ENCODE peak calls at places on chromosomes 11 and 22, in four cellular contexts. One of them, this sample, is unnamed.

GRCh38 chr11:131486100-131486499 is 115.7 kb downstream of the NTM start:
- DNase-seq in AG04450: no peak
- DNase-seq in SK-N-SH: no peak
- DNase-seq in cardiac muscle cell: no peak
- DNase-seq in this sample: no peak

GRCh38 chr11:12064136-12064953 is 46.0 kb upstream of the MICAL2 start:
- DNase-seq in AG04450: no peak
- DNase-seq in SK-N-SH: no peak
- DNase-seq in cardiac muscle cell: no peak
- DNase-seq in this sample: no peak

GRCh38 chr11:99803501-99803900 is 782.8 kb downstream of the CNTN5 start:
- DNase-seq in AG04450: no peak
- DNase-seq in SK-N-SH: no peak
- DNase-seq in cardiac muscle cell: no peak
- DNase-seq in this sample: no peak

GRCh38 chr11:93303689-93304088 is 26.9 kb upstream of the DEUP1 start:
- DNase-seq in AG04450: no peak
- DNase-seq in SK-N-SH: no peak
- DNase-seq in cardiac muscle cell: no peak
- DNase-seq in this sample: no peak

GRCh38 chr22:46242023-46242422 is 8.1 kb downstream of the CDPF1 start:
- DNase-seq in AG04450: no peak
- DNase-seq in SK-N-SH: peak
- DNase-seq in cardiac muscle cell: no peak
- DNase-seq in this sample: no peak

GRCh38 chr11:19766206-19766605 is 53.6 kb downstream of the NAV2 start:
- DNase-seq in AG04450: no peak
- DNase-seq in SK-N-SH: no peak
- DNase-seq in cardiac muscle cell: peak
- DNase-seq in this sample: no peak

GRCh38 chr11:9922806-9923205 is 258.9 kb downstream of the SWAP70 start:
- DNase-seq in AG04450: no peak
- DNase-seq in SK-N-SH: no peak
- DNase-seq in cardiac muscle cell: peak
- DNase-seq in this sample: no peak

GRCh38 chr11:17695454-17696441 is 23.6 kb upstream of the MYOD1 start:
- DNase-seq in AG04450: no peak
- DNase-seq in SK-N-SH: peak
- DNase-seq in cardiac muscle cell: no peak
- DNase-seq in this sample: no peak

GRCh38 chr11:89477175-89477574 is 14.0 kb downstream of the NOX4 start:
- DNase-seq in AG04450: no peak
- DNase-seq in SK-N-SH: no peak
- DNase-seq in cardiac muscle cell: no peak
- DNase-seq in this sample: peak

GRCh38 chr22:28514314-28514713 is 165.3 kb downstream of the TTC28 start:
- DNase-seq in AG04450: no peak
- DNase-seq in SK-N-SH: no peak
- DNase-seq in cardiac muscle cell: no peak
- DNase-seq in this sample: no peak

GRCh38 chr22:28203286-28203685 is 284.2 kb upstream of the PITPNB start:
- DNase-seq in AG04450: no peak
- DNase-seq in SK-N-SH: no peak
- DNase-seq in cardiac muscle cell: no peak
- DNase-seq in this sample: no peak

GRCh38 chr11:132064987-132065620 is 694.7 kb downstream of the NTM start:
- DNase-seq in AG04450: peak
- DNase-seq in SK-N-SH: no peak
- DNase-seq in cardiac muscle cell: no peak
- DNase-seq in this sample: no peak

GRCh38 chr11:93645938-93646337 is 15.5 kb upstream of the CEP295 start:
- DNase-seq in AG04450: no peak
- DNase-seq in SK-N-SH: no peak
- DNase-seq in cardiac muscle cell: no peak
- DNase-seq in this sample: no peak

GRCh38 chr11:32396991-32397390 is 38.3 kb downstream of the WT1 start:
- DNase-seq in AG04450: no peak
- DNase-seq in SK-N-SH: no peak
- DNase-seq in cardiac muscle cell: no peak
- DNase-seq in this sample: no peak

GRCh38 chr11:9039194-9039593 is 35.4 kb upstream of the NRIP3 start:
- DNase-seq in AG04450: no peak
- DNase-seq in SK-N-SH: no peak
- DNase-seq in cardiac muscle cell: no peak
- DNase-seq in this sample: no peak

GRCh38 chr22:46536559-46537220 is 730 bp downstream of the CELSR1 start:
- DNase-seq in AG04450: no peak
- DNase-seq in SK-N-SH: peak
- DNase-seq in cardiac muscle cell: peak
- DNase-seq in this sample: no peak

GRCh38 chr11:441418-442274 is at the start of gene ANO9:
- DNase-seq in AG04450: no peak
- DNase-seq in SK-N-SH: peak
- DNase-seq in cardiac muscle cell: peak
- DNase-seq in this sample: no peak

GRCh38 chr11:35491231-35491871 is 34.1 kb downstream of the PAMR1 start:
- DNase-seq in AG04450: peak
- DNase-seq in SK-N-SH: no peak
- DNase-seq in cardiac muscle cell: no peak
- DNase-seq in this sample: no peak

GRCh38 chr22:29621761-29622526 is 18.5 kb downstream of the NF2 start:
- DNase-seq in AG04450: peak
- DNase-seq in SK-N-SH: no peak
- DNase-seq in cardiac muscle cell: no peak
- DNase-seq in this sample: peak

GRCh38 chr22:39183991-39184585 is 31.6 kb upstream of the CBX7 start:
- DNase-seq in AG04450: no peak
- DNase-seq in SK-N-SH: no peak
- DNase-seq in cardiac muscle cell: peak
- DNase-seq in this sample: no peak

GRCh38 chr22:40560551-40560950 is 76.0 kb downstream of the MRTFA start:
- DNase-seq in AG04450: peak
- DNase-seq in SK-N-SH: no peak
- DNase-seq in cardiac muscle cell: no peak
- DNase-seq in this sample: no peak

GRCh38 chr22:46622081-46622521 is 1.9 kb downstream of the GRAMD4 start:
- DNase-seq in AG04450: no peak
- DNase-seq in SK-N-SH: peak
- DNase-seq in cardiac muscle cell: no peak
- DNase-seq in this sample: no peak

GRCh38 chr22:28013611-28014010 is 94.6 kb upstream of the PITPNB start:
- DNase-seq in AG04450: no peak
- DNase-seq in SK-N-SH: no peak
- DNase-seq in cardiac muscle cell: no peak
- DNase-seq in this sample: no peak

GRCh38 chr11:36258730-36259360 is 30.4 kb downstream of the COMMD9 start:
- DNase-seq in AG04450: peak
- DNase-seq in SK-N-SH: peak
- DNase-seq in cardiac muscle cell: peak
- DNase-seq in this sample: no peak

GRCh38 chr11:67270256-67271211 is 4.3 kb downstream of the GRK2 start:
- DNase-seq in AG04450: no peak
- DNase-seq in SK-N-SH: no peak
- DNase-seq in cardiac muscle cell: no peak
- DNase-seq in this sample: no peak

GRCh38 chr11:11171285-11171684 is 181.8 kb downstream of the CSNK2A3 start:
- DNase-seq in AG04450: no peak
- DNase-seq in SK-N-SH: no peak
- DNase-seq in cardiac muscle cell: peak
- DNase-seq in this sample: no peak

GRCh38 chr11:129283141-129283540 is 91.0 kb upstream of the ARHGAP32 start:
- DNase-seq in AG04450: no peak
- DNase-seq in SK-N-SH: no peak
- DNase-seq in cardiac muscle cell: no peak
- DNase-seq in this sample: no peak

GRCh38 chr11:124746621-124747243 is 5.3 kb downstream of the VSIG2 start:
- DNase-seq in AG04450: peak
- DNase-seq in SK-N-SH: peak
- DNase-seq in cardiac muscle cell: peak
- DNase-seq in this sample: peak

GRCh38 chr11:30873924-30874323 is 287.8 kb upstream of the MPPED2 start:
- DNase-seq in AG04450: no peak
- DNase-seq in SK-N-SH: no peak
- DNase-seq in cardiac muscle cell: no peak
- DNase-seq in this sample: no peak

GRCh38 chr11:19342036-19342435 is 101.3 kb upstream of the E2F8 start:
- DNase-seq in AG04450: no peak
- DNase-seq in SK-N-SH: no peak
- DNase-seq in cardiac muscle cell: no peak
- DNase-seq in this sample: no peak

GRCh38 chr22:29690481-29690880 is 29.3 kb upstream of the CABP7 start:
- DNase-seq in AG04450: no peak
- DNase-seq in SK-N-SH: no peak
- DNase-seq in cardiac muscle cell: no peak
- DNase-seq in this sample: no peak

GRCh38 chr11:2240834-2241233 is 29.6 kb downstream of the ASCL2 start:
- DNase-seq in AG04450: no peak
- DNase-seq in SK-N-SH: no peak
- DNase-seq in cardiac muscle cell: no peak
- DNase-seq in this sample: no peak

GRCh38 chr11:62124186-62125113 is 639 bp downstream of the INCENP start:
- DNase-seq in AG04450: no peak
- DNase-seq in SK-N-SH: peak
- DNase-seq in cardiac muscle cell: peak
- DNase-seq in this sample: peak

GRCh38 chr11:45093761-45094455 is 52.5 kb upstream of the PRDM11 start:
- DNase-seq in AG04450: no peak
- DNase-seq in SK-N-SH: no peak
- DNase-seq in cardiac muscle cell: no peak
- DNase-seq in this sample: no peak

GRCh38 chr22:40476341-40476740 is 105.9 kb downstream of the SGSM3 start:
- DNase-seq in AG04450: no peak
- DNase-seq in SK-N-SH: no peak
- DNase-seq in cardiac muscle cell: no peak
- DNase-seq in this sample: no peak

GRCh38 chr11:86588566-86589090 is 83.8 kb downstream of the ME3 start:
- DNase-seq in AG04450: no peak
- DNase-seq in SK-N-SH: no peak
- DNase-seq in cardiac muscle cell: no peak
- DNase-seq in this sample: no peak

GRCh38 chr11:64084962-64085710 is 49.4 kb downstream of the FLRT1 start:
- DNase-seq in AG04450: no peak
- DNase-seq in SK-N-SH: peak
- DNase-seq in cardiac muscle cell: no peak
- DNase-seq in this sample: no peak

GRCh38 chr11:2261436-2262230 is 8.8 kb downstream of the ASCL2 start:
- DNase-seq in AG04450: no peak
- DNase-seq in SK-N-SH: no peak
- DNase-seq in cardiac muscle cell: no peak
- DNase-seq in this sample: no peak

GRCh38 chr11:124085583-124085982 is 29.7 kb upstream of the VWA5A start:
- DNase-seq in AG04450: no peak
- DNase-seq in SK-N-SH: no peak
- DNase-seq in cardiac muscle cell: no peak
- DNase-seq in this sample: no peak

GRCh38 chr11:72641900-72642814 is 32.1 kb downstream of the PDE2A start:
- DNase-seq in AG04450: no peak
- DNase-seq in SK-N-SH: peak
- DNase-seq in cardiac muscle cell: peak
- DNase-seq in this sample: no peak
- H3K4me3 ChIP-seq in AG04450: peak
- H3K4me3 ChIP-seq in SK-N-SH: peak
- H3K4me3 ChIP-seq in cardiac muscle cell: peak
- H3K4me3 ChIP-seq in this sample: peak

DNA sequence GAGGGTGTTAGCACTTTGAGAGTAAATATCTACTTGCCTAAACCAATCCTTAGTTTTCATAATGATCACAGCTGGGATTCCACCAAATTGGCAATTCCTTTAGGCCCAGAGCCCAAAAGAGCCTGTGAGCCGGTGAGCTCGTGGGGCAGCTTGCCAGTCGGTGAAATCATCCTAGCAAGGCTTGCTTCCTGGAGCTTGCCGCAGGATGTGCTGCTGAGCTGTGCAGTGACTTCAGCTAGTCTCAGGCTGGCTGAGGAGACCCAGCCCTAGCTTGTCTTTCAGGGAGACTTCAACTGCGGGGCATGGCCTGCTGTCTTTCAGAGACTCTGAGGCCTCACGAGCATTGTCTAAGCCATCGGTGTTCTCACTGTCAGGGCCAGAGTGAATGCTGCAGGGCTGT is 73.6 kb upstream of the SUSD2 start:
- DNase-seq in AG04450: peak
- DNase-seq in SK-N-SH: no peak
- DNase-seq in cardiac muscle cell: no peak
- DNase-seq in this sample: peak
- TF ChIP-seq CTCF in AG04450: peak
- TF ChIP-seq CTCF in SK-N-SH: no peak
- TF ChIP-seq CTCF in cardiac muscle cell: peak
- TF ChIP-seq CTCF in this sample: peak

DNA sequence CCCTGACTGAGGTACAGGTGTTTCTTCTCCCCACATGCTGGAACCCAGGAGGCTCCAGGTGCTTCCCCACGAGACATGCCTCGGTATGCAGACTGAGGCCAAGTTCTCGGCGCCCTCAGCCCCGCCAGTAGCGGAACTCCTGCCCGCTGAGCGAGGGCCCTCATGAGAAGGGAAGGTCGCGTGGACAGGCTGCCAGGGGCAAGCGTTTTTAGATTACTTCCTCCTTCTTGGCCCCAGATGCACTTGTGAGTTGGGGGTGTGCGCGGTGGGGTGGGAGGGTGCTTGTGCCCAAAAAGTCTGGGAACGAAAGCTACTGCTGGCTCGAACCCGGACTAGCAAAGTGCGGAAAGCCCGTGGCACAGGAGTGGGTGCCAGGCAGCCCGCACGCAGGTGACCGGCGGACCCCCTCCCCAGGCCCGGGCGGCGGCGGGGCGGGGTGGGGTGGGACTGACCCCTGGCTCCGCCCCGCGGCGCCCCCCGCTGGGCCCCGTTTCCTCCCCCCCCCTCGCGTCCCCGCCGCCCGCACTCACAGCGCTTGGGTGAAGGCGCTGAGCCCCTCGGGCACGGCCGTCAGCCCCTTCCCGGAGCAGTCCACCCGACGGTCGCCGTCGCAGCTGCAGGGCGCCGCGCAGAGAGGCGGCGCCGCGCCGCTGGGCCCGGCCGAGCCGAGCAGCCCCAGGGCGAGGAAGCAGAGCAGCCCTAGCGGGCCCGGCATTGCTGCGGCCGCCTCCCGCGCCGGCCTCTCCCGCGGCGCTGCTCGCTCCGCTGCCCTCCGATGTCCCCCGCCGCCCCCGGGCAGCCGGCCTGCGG is 797 bp downstream of the LGR4 start:
- DNase-seq in AG04450: no peak
- DNase-seq in SK-N-SH: peak
- DNase-seq in cardiac muscle cell: peak
- DNase-seq in this sample: no peak
- H3K4me3 ChIP-seq in AG04450: peak
- H3K4me3 ChIP-seq in SK-N-SH: peak
- H3K4me3 ChIP-seq in cardiac muscle cell: peak
- H3K4me3 ChIP-seq in this sample: peak

DNA sequence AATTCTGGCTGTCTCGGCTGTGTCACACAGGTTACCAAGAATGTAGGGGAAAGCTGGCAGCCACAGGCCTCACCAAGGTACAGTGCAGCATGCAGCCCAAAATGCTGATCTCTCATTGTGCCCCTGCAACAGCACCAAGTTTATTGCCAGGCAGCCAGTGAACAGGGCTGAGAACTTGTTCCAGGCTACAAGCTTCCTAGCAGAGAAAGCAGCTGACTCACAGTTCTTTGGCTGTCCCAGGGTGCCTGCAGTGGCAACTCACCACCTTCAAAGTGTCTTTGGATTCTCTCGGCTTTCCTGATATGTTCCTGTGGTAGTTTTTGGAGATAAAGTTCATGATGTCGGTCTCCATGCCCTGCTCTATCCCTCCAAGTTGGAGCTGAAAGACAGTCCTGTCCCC is 719.1 kb upstream of the ANO3 start:
- DNase-seq in AG04450: no peak
- DNase-seq in SK-N-SH: no peak
- DNase-seq in cardiac muscle cell: no peak
- DNase-seq in this sample: no peak
- TF ChIP-seq CTCF in AG04450: no peak
- TF ChIP-seq CTCF in SK-N-SH: no peak
- TF ChIP-seq CTCF in cardiac muscle cell: no peak
- TF ChIP-seq CTCF in this sample: no peak